ENCODE peak calls at places on chromosomes 11 and 22, in five cellular contexts. I, J, F, L and E are unnamed samples.

GRCh38 chr22:35567214-35567792 is 26.7 kb downstream of the RASD2 start:
- DNase-seq in J (no peak), L (no peak), F (no peak), I (no peak), E (no peak)

GRCh38 chr11:126127898-126128297 is 65.2 kb upstream of the CDON start:
- DNase-seq in L (no peak), F (no peak), I (no peak), J (no peak), E (no peak)

GRCh38 chr11:1393038-1393710 is 3.4 kb downstream of the BRSK2 start:
- DNase-seq in L (no peak), I (no peak), J (no peak), F (no peak), E (no peak)

GRCh38 chr11:1473011-1473628 is 13.5 kb downstream of the MOB2 start:
- DNase-seq in L (no peak), I (no peak), F (no peak), J (no peak), E (no peak)

GRCh38 chr11:36454991-36455611 is 55.0 kb downstream of the TRAF6 start:
- DNase-seq in L (peak), J (no peak), I (no peak), F (no peak), E (no peak)

GRCh38 chr22:46967445-46968358 is 205.3 kb downstream of the TBC1D22A start:
- DNase-seq in J (no peak), F (no peak), I (no peak), L (peak), E (no peak)

GRCh38 chr11:103609117-103610066 is 427.0 kb upstream of the DDI1 start:
- DNase-seq in L (peak), J (no peak), F (peak), I (no peak), E (peak)

GRCh38 chr22:31036671-31037550 is 44.2 kb upstream of the SMTN start:
- DNase-seq in I (peak), L (peak), J (no peak), F (peak), E (peak)

GRCh38 chr11:122038543-122038942 is 77.5 kb downstream of the BLID start:
- DNase-seq in I (no peak), L (peak), F (peak), J (no peak), E (peak)

GRCh38 chr11:2509481-2510001 is 64.7 kb downstream of the KCNQ1 start:
- DNase-seq in I (peak), L (no peak), J (peak), F (no peak), E (no peak)

GRCh38 chr11:117313103-117313502 is 3.0 kb downstream of the BACE1 start:
- DNase-seq in F (no peak), I (no peak), L (no peak), J (no peak), E (no peak)

GRCh38 chr11:116199182-116199581 is 573.6 kb downstream of the BUD13 start:
- DNase-seq in I (no peak), L (no peak), F (no peak), J (no peak), E (no peak)

GRCh38 chr11:44868455-44869421 is 81.9 kb downstream of the TP53I11 start:
- DNase-seq in F (no peak), I (no peak), J (no peak), L (no peak), E (no peak)

GRCh38 chr11:118283311-118283636 is 19.2 kb upstream of the MPZL2 start:
- DNase-seq in F (no peak), I (no peak), L (no peak), J (no peak), E (no peak)

GRCh38 chr11:111910637-111911562 is 670 bp downstream of the CRYAB start:
- DNase-seq in I (no peak), F (no peak), J (peak), L (no peak), E (no peak)

GRCh38 chr11:111911563-111912401 is at the start of gene CRYAB:
- DNase-seq in L (no peak), F (peak), I (peak), J (peak), E (peak)

GRCh38 chr11:111913997-111914396 is 1.5 kb downstream of the HSPB2 start:
- DNase-seq in I (peak), J (peak), F (no peak), L (peak), E (no peak)

GRCh38 chr11:111912535-111912934 is at the start of gene HSPB2:
- DNase-seq in I (peak), L (no peak), J (peak), F (no peak), E (no peak)

DNA sequence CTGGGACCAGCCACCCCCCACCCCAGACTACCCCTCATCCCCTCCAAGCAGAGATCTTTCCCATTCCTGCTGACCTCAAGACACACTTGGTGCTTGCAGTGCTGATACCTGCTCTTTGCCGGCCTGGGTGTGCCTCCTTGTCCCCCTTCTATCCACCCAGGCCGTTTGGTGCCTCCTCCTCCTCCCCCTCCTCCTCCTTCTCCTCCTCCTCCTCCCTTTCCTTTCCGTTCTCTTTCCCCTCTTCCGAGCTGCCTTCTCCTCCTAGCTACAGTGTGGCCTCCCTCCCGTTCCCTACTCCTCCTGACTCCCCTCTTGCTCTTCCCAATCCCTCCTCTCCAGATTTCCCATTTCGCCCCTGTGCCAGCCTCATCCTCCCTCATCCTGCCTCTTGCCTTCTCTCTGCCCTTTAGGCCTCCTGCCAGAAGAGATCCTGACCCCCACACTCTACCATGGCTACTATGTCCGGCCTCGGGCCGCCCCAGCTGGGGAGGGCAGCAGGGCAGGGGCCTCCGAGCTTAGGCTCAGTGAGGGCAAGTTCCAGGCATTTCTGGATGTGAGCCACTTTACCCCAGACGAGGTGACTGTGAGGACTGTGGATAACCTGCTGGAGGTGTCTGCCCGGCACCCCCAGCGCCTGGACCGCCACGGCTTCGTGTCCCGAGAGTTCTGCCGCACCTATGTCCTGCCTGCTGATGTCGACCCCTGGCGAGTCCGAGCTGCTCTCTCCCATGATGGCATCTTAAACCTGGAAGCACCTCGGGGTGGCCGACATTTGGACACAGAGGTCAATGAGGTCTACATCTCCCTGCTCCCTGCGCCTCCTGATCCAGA is 712 bp downstream of the HSPB2 start:
- DNase-seq in I (no peak), J (peak), L (no peak), F (no peak), E (peak)
- H3K4me3 ChIP-seq in I (peak), J (peak), L (no peak), F (peak), E (peak)

GRCh38 chr11:17162376-17162775 is 45.4 kb downstream of the PIK3C2A start:
- DNase-seq in L (no peak), I (no peak), F (no peak), J (no peak), E (no peak)
- H3K4me3 ChIP-seq in L (no peak), I (no peak), F (no peak), J (no peak), E (no peak)

GRCh38 chr22:49838771-49839717 is 11.4 kb upstream of the BRD1 start:
- DNase-seq in L (peak), F (no peak), I (no peak), J (no peak), E (no peak)
- H3K4me3 ChIP-seq in L (no peak), F (no peak), I (no peak), J (no peak), E (no peak)

GRCh38 chr22:29071261-29072045 is 1.4 kb upstream of the KREMEN1 start:
- DNase-seq in I (no peak), L (peak), F (no peak), J (peak), E (peak)
- H3K4me3 ChIP-seq in I (peak), L (peak), F (no peak), J (peak), E (peak)

GRCh38 chr22:37425800-37426531 is 1.3 kb downstream of the ELFN2 start:
- DNase-seq in F (peak), I (no peak), L (no peak), J (no peak), E (no peak)

GRCh38 chr22:37426532-37427127 is 649 bp downstream of the ELFN2 start:
- DNase-seq in I (no peak), L (no peak), F (no peak), J (no peak), E (no peak)

GRCh38 chr22:37428649-37429586 is 1.6 kb upstream of the ELFN2 start:
- DNase-seq in L (peak), J (no peak), F (no peak), I (no peak), E (no peak)

GRCh38 chr22:37427711-37428635 is 694 bp upstream of the ELFN2 start:
- DNase-seq in I (no peak), J (no peak), L (no peak), F (no peak), E (peak)

GRCh38 chr22:37427128-37427710 is at the start of gene ELFN2:
- DNase-seq in F (no peak), J (no peak), I (no peak), L (no peak), E (no peak)
- H3K4me3 ChIP-seq in F (peak), J (peak), I (peak), L (peak), E (peak)

DNA sequence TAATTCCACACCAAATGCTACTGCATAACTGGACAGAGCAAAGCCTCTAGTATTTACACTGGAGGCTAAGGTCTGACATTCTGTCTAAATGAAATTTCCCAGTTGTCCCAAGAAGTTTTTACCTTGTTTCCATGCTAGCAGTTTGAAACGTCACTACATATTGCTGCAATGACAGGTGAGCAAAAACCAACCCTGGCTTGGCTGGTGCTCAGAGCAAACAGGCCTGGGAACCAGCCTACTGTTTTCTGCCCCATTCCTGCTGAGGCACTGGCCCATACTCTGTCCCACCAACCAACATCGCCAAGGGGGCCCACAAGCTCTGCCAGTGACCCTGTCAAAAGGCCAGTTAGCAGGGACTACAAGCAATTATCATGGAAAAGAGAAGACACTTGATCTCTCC is 131.1 kb downstream of the MPPED2 start:
- DNase-seq in I (no peak), J (no peak), L (no peak), F (no peak), E (no peak)
- H3K4me3 ChIP-seq in I (no peak), J (no peak), L (no peak), F (no peak), E (no peak)